ENCODE peak calls at places on chromosomes 4 and X, in seven cellular contexts. One of them, this sample, is unnamed.

GRCh38 chr4:114688063-114688462 is 89.5 kb downstream of the UGT8 start:
- DNase-seq in IMR-90: no peak
- DNase-seq in cardiac muscle cell: no peak
- DNase-seq in Calu3: no peak
- DNase-seq in fibroblast of lung: no peak
- DNase-seq in B cell: no peak
- DNase-seq in mammary epithelial cell: no peak
- DNase-seq in this sample: no peak

GRCh38 chr4:111268769-111269414 is 646.0 kb upstream of the PITX2 start:
- DNase-seq in IMR-90: peak
- DNase-seq in cardiac muscle cell: no peak
- DNase-seq in Calu3: no peak
- DNase-seq in fibroblast of lung: peak
- DNase-seq in B cell: no peak
- DNase-seq in mammary epithelial cell: no peak
- DNase-seq in this sample: peak

GRCh38 chr4:101667348-101667747 is 123.2 kb upstream of the BANK1 start:
- DNase-seq in IMR-90: no peak
- DNase-seq in cardiac muscle cell: no peak
- DNase-seq in Calu3: no peak
- DNase-seq in fibroblast of lung: peak
- DNase-seq in B cell: no peak
- DNase-seq in mammary epithelial cell: no peak
- DNase-seq in this sample: no peak

GRCh38 chr4:140515423-140515822 is 8.5 kb upstream of the ELMOD2 start:
- DNase-seq in IMR-90: no peak
- DNase-seq in cardiac muscle cell: no peak
- DNase-seq in Calu3: no peak
- DNase-seq in fibroblast of lung: no peak
- DNase-seq in B cell: no peak
- DNase-seq in mammary epithelial cell: no peak
- DNase-seq in this sample: no peak

GRCh38 chr4:61934201-61934600 is 734.1 kb downstream of the ADGRL3 start:
- DNase-seq in IMR-90: no peak
- DNase-seq in cardiac muscle cell: no peak
- DNase-seq in Calu3: no peak
- DNase-seq in fibroblast of lung: no peak
- DNase-seq in B cell: no peak
- DNase-seq in mammary epithelial cell: no peak
- DNase-seq in this sample: no peak

GRCh38 chrX:29841750-29842149 is 373.6 kb upstream of the MAGEB2 start:
- DNase-seq in IMR-90: peak
- DNase-seq in cardiac muscle cell: no peak
- DNase-seq in Calu3: no peak
- DNase-seq in fibroblast of lung: no peak
- DNase-seq in B cell: no peak
- DNase-seq in mammary epithelial cell: no peak
- DNase-seq in this sample: no peak

GRCh38 chr4:3665360-3665891 is 100.8 kb upstream of the ADRA2C start:
- DNase-seq in IMR-90: no peak
- DNase-seq in cardiac muscle cell: no peak
- DNase-seq in Calu3: no peak
- DNase-seq in fibroblast of lung: no peak
- DNase-seq in B cell: no peak
- DNase-seq in mammary epithelial cell: no peak
- DNase-seq in this sample: no peak

GRCh38 chr4:102868782-102869568 is at the start of gene CISD2:
- DNase-seq in IMR-90: peak
- DNase-seq in cardiac muscle cell: peak
- DNase-seq in Calu3: peak
- DNase-seq in fibroblast of lung: peak
- DNase-seq in B cell: peak
- DNase-seq in mammary epithelial cell: peak
- DNase-seq in this sample: peak

GRCh38 chr4:77931452-77932135 is 69.0 kb downstream of the MRPL1 start:
- DNase-seq in IMR-90: peak
- DNase-seq in cardiac muscle cell: peak
- DNase-seq in Calu3: no peak
- DNase-seq in fibroblast of lung: peak
- DNase-seq in B cell: no peak
- DNase-seq in mammary epithelial cell: peak
- DNase-seq in this sample: peak

GRCh38 chr4:99402765-99403164 is 32.4 kb downstream of the ADH7 start:
- DNase-seq in IMR-90: no peak
- DNase-seq in cardiac muscle cell: no peak
- DNase-seq in Calu3: no peak
- DNase-seq in fibroblast of lung: no peak
- DNase-seq in B cell: no peak
- DNase-seq in mammary epithelial cell: no peak
- DNase-seq in this sample: no peak

GRCh38 chrX:124736553-124737240 is 390.3 kb downstream of the SH2D1A start:
- DNase-seq in IMR-90: no peak
- DNase-seq in cardiac muscle cell: no peak
- DNase-seq in Calu3: peak
- DNase-seq in fibroblast of lung: no peak
- DNase-seq in B cell: no peak
- DNase-seq in mammary epithelial cell: no peak
- DNase-seq in this sample: no peak

GRCh38 chrX:71606536-71607216 is 11.6 kb downstream of the CXCR3 start:
- DNase-seq in IMR-90: no peak
- DNase-seq in cardiac muscle cell: no peak
- DNase-seq in Calu3: no peak
- DNase-seq in fibroblast of lung: no peak
- DNase-seq in B cell: no peak
- DNase-seq in mammary epithelial cell: no peak
- DNase-seq in this sample: no peak

GRCh38 chr4:83258463-83258862 is 26.1 kb downstream of the COQ2 start:
- DNase-seq in IMR-90: no peak
- DNase-seq in cardiac muscle cell: no peak
- DNase-seq in Calu3: no peak
- DNase-seq in fibroblast of lung: no peak
- DNase-seq in B cell: no peak
- DNase-seq in mammary epithelial cell: no peak
- DNase-seq in this sample: no peak

GRCh38 chr4:155738548-155738947 is 20.3 kb upstream of the GUCY1B1 start:
- DNase-seq in IMR-90: peak
- DNase-seq in cardiac muscle cell: no peak
- DNase-seq in Calu3: no peak
- DNase-seq in fibroblast of lung: peak
- DNase-seq in B cell: no peak
- DNase-seq in mammary epithelial cell: no peak
- DNase-seq in this sample: peak

GRCh38 chr4:121156822-121157769 is 7.0 kb downstream of the TNIP3 start:
- DNase-seq in IMR-90: peak
- DNase-seq in cardiac muscle cell: peak
- DNase-seq in Calu3: peak
- DNase-seq in fibroblast of lung: peak
- DNase-seq in B cell: no peak
- DNase-seq in mammary epithelial cell: no peak
- DNase-seq in this sample: peak

GRCh38 chrX:9597361-9598035 is 132.6 kb downstream of the TBL1X start:
- DNase-seq in IMR-90: no peak
- DNase-seq in cardiac muscle cell: no peak
- DNase-seq in Calu3: no peak
- DNase-seq in fibroblast of lung: no peak
- DNase-seq in B cell: no peak
- DNase-seq in mammary epithelial cell: no peak
- DNase-seq in this sample: no peak

GRCh38 chr4:96675420-96675819 is 835.5 kb downstream of the PDHA2 start:
- DNase-seq in IMR-90: no peak
- DNase-seq in cardiac muscle cell: no peak
- DNase-seq in Calu3: no peak
- DNase-seq in fibroblast of lung: no peak
- DNase-seq in B cell: no peak
- DNase-seq in mammary epithelial cell: no peak
- DNase-seq in this sample: no peak

GRCh38 chr4:38983756-38984647 is 48.2 kb downstream of the TMEM156 start:
- DNase-seq in IMR-90: peak
- DNase-seq in cardiac muscle cell: no peak
- DNase-seq in Calu3: no peak
- DNase-seq in fibroblast of lung: peak
- DNase-seq in B cell: no peak
- DNase-seq in mammary epithelial cell: no peak
- DNase-seq in this sample: peak

GRCh38 chr4:5972571-5972970 is 45.7 kb downstream of the C4orf50 start:
- DNase-seq in IMR-90: no peak
- DNase-seq in cardiac muscle cell: no peak
- DNase-seq in Calu3: no peak
- DNase-seq in fibroblast of lung: no peak
- DNase-seq in B cell: no peak
- DNase-seq in mammary epithelial cell: no peak
- DNase-seq in this sample: no peak

GRCh38 chrX:47661539-47661938 is 2.6 kb upstream of the UXT start:
- DNase-seq in IMR-90: no peak
- DNase-seq in cardiac muscle cell: no peak
- DNase-seq in Calu3: no peak
- DNase-seq in fibroblast of lung: no peak
- DNase-seq in B cell: no peak
- DNase-seq in mammary epithelial cell: no peak
- DNase-seq in this sample: no peak

GRCh38 chr4:180828455-180829018 is 1414.7 kb upstream of the TENM3 start:
- DNase-seq in IMR-90: peak
- DNase-seq in cardiac muscle cell: peak
- DNase-seq in Calu3: peak
- DNase-seq in fibroblast of lung: peak
- DNase-seq in B cell: no peak
- DNase-seq in mammary epithelial cell: peak
- DNase-seq in this sample: peak

GRCh38 chr4:180827610-180828009 is 1415.6 kb upstream of the TENM3 start:
- DNase-seq in IMR-90: peak
- DNase-seq in cardiac muscle cell: no peak
- DNase-seq in Calu3: no peak
- DNase-seq in fibroblast of lung: peak
- DNase-seq in B cell: no peak
- DNase-seq in mammary epithelial cell: peak
- DNase-seq in this sample: peak

GRCh38 chr4:180827193-180827592 is 1416.0 kb upstream of the TENM3 start:
- DNase-seq in IMR-90: peak
- DNase-seq in cardiac muscle cell: peak
- DNase-seq in Calu3: no peak
- DNase-seq in fibroblast of lung: peak
- DNase-seq in B cell: no peak
- DNase-seq in mammary epithelial cell: no peak
- DNase-seq in this sample: peak

GRCh38 chr4:180823116-180823515 is 1420.1 kb upstream of the TENM3 start:
- DNase-seq in IMR-90: no peak
- DNase-seq in cardiac muscle cell: no peak
- DNase-seq in Calu3: no peak
- DNase-seq in fibroblast of lung: no peak
- DNase-seq in B cell: no peak
- DNase-seq in mammary epithelial cell: no peak
- DNase-seq in this sample: no peak
- TF ChIP-seq CTCF in IMR-90: no peak
- TF ChIP-seq CTCF in cardiac muscle cell: no peak
- TF ChIP-seq CTCF in Calu3: no peak
- TF ChIP-seq CTCF in fibroblast of lung: no peak
- TF ChIP-seq CTCF in B cell: no peak
- TF ChIP-seq CTCF in mammary epithelial cell: no peak
- TF ChIP-seq CTCF in this sample: no peak

DNA sequence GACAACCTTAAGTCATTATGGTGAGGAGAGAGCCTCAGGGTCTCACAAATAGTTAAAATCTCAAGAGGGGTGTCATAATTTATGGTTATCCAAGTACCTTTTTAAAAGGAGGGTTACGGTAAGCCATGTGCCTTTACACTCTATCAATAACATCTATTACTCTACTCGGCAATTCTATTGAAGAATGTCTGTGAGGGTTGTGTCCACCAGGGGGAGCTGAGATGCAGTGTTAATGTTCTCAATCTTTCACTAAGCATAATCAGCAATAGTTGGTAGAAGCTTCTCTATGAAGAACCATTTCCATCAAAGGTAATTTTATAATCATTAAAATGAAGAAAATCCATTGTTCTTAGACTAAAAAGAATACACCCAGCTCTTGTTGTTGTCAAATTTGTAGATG is 457.4 kb downstream of the CENPC start:
- DNase-seq in IMR-90: no peak
- DNase-seq in cardiac muscle cell: peak
- DNase-seq in Calu3: peak
- DNase-seq in fibroblast of lung: no peak
- DNase-seq in B cell: no peak
- DNase-seq in mammary epithelial cell: peak
- DNase-seq in this sample: peak
- TF ChIP-seq CTCF in IMR-90: no peak
- TF ChIP-seq CTCF in cardiac muscle cell: peak
- TF ChIP-seq CTCF in Calu3: peak
- TF ChIP-seq CTCF in fibroblast of lung: no peak
- TF ChIP-seq CTCF in B cell: peak
- TF ChIP-seq CTCF in mammary epithelial cell: peak
- TF ChIP-seq CTCF in this sample: peak

DNA sequence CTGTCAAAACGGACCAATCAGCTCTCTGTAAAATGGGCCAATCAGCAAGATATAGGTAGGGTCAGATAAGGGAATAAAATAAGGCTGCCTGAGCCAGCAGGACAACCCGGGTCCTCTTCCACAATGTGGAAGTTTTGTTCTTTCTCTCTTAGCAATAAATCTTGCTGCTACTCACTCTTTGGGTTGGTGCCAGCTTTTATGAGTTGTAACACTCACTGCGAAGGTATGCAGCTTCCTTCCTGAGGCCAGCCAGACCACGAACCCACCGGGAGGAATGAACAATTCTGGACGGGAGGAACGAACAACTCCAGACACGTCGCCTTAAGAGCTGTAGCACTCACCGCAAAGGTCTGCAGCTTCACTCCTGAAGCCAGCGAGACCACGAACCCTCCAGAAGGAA is 287.8 kb downstream of the RAPGEF2 start:
- DNase-seq in IMR-90: peak
- DNase-seq in cardiac muscle cell: no peak
- DNase-seq in Calu3: peak
- DNase-seq in fibroblast of lung: peak
- DNase-seq in B cell: no peak
- DNase-seq in mammary epithelial cell: peak
- DNase-seq in this sample: peak
- TF ChIP-seq CTCF in IMR-90: no peak
- TF ChIP-seq CTCF in cardiac muscle cell: no peak
- TF ChIP-seq CTCF in Calu3: no peak
- TF ChIP-seq CTCF in fibroblast of lung: no peak
- TF ChIP-seq CTCF in B cell: no peak
- TF ChIP-seq CTCF in mammary epithelial cell: no peak
- TF ChIP-seq CTCF in this sample: no peak

GRCh38 chr4:118888666-118889312 is at the start of gene SYNPO2:
- DNase-seq in IMR-90: peak
- DNase-seq in cardiac muscle cell: peak
- DNase-seq in Calu3: peak
- DNase-seq in fibroblast of lung: peak
- DNase-seq in B cell: no peak
- DNase-seq in mammary epithelial cell: peak
- DNase-seq in this sample: peak

GRCh38 chr4:118881512-118882146 is 7.0 kb upstream of the SYNPO2 start:
- DNase-seq in IMR-90: no peak
- DNase-seq in cardiac muscle cell: no peak
- DNase-seq in Calu3: no peak
- DNase-seq in fibroblast of lung: no peak
- DNase-seq in B cell: no peak
- DNase-seq in mammary epithelial cell: no peak
- DNase-seq in this sample: no peak

GRCh38 chr4:118884716-118885115 is 3.9 kb upstream of the SYNPO2 start:
- DNase-seq in IMR-90: no peak
- DNase-seq in cardiac muscle cell: no peak
- DNase-seq in Calu3: no peak
- DNase-seq in fibroblast of lung: no peak
- DNase-seq in B cell: no peak
- DNase-seq in mammary epithelial cell: no peak
- DNase-seq in this sample: no peak

GRCh38 chr4:118879409-118879808 is 9.2 kb upstream of the SYNPO2 start:
- DNase-seq in IMR-90: no peak
- DNase-seq in cardiac muscle cell: no peak
- DNase-seq in Calu3: no peak
- DNase-seq in fibroblast of lung: no peak
- DNase-seq in B cell: no peak
- DNase-seq in mammary epithelial cell: no peak
- DNase-seq in this sample: no peak

GRCh38 chr4:118883861-118884260 is 4.8 kb upstream of the SYNPO2 start:
- DNase-seq in IMR-90: no peak
- DNase-seq in cardiac muscle cell: no peak
- DNase-seq in Calu3: no peak
- DNase-seq in fibroblast of lung: no peak
- DNase-seq in B cell: no peak
- DNase-seq in mammary epithelial cell: no peak
- DNase-seq in this sample: no peak
- TF ChIP-seq CTCF in IMR-90: no peak
- TF ChIP-seq CTCF in cardiac muscle cell: no peak
- TF ChIP-seq CTCF in Calu3: no peak
- TF ChIP-seq CTCF in fibroblast of lung: peak
- TF ChIP-seq CTCF in B cell: no peak
- TF ChIP-seq CTCF in mammary epithelial cell: peak
- TF ChIP-seq CTCF in this sample: no peak